ENCODE peak calls at places on chromosomes 11 and 22, in nine cellular contexts. T is Panc1, A is GM12891, N is vagina, E is endothelial cell of umbilical vein, S is spleen, X is transverse colon, L is GM12892, Q is stomach. Y is an unnamed sample.

GRCh38 chr11:6319001-6319878 is 1.1 kb downstream of the CAVIN3 start:
- DNase-seq in E (peak), T (peak), S (peak), L (no peak), N (no peak), A (no peak), X (peak), Q (peak), Y (peak)

GRCh38 chr22:48855013-48855412 is 972.7 kb downstream of the BRD1 start:
- DNase-seq in E (no peak), T (no peak), L (no peak), N (no peak), S (no peak), X (no peak), Q (no peak), A (no peak), Y (no peak)

GRCh38 chr11:45332486-45332934 is 46.4 kb upstream of the SYT13 start:
- DNase-seq in T (no peak), L (peak), S (no peak), E (no peak), X (peak), N (no peak), A (peak), Q (peak), Y (peak)

GRCh38 chr11:62391642-62392425 is 27.0 kb upstream of the SCGB1A1 start:
- DNase-seq in E (no peak), Q (no peak), X (no peak), S (peak), T (no peak), N (no peak), A (no peak), L (no peak), Y (no peak)

GRCh38 chr11:8652140-8652539 is 30.3 kb downstream of the TRIM66 start:
- DNase-seq in Q (no peak), N (no peak), X (no peak), L (no peak), E (no peak), A (no peak), T (peak), S (no peak), Y (no peak)

GRCh38 chr22:45997775-45998637 is 21.0 kb upstream of the WNT7B start:
- DNase-seq in N (no peak), L (no peak), A (no peak), E (no peak), X (no peak), Q (no peak), S (peak), T (no peak), Y (peak)

GRCh38 chr11:107696140-107696539 is 15.7 kb downstream of the SLN start:
- DNase-seq in A (no peak), Q (no peak), L (no peak), T (peak), S (no peak), N (no peak), E (peak), X (no peak), Y (no peak)

GRCh38 chr11:3074912-3075589 is 17.8 kb upstream of the CARS1 start:
- DNase-seq in N (no peak), S (no peak), T (no peak), E (peak), X (peak), Q (no peak), A (no peak), L (no peak), Y (no peak)

GRCh38 chr11:77672276-77672675 is 34.7 kb upstream of the CLNS1A start:
- DNase-seq in A (no peak), X (peak), L (no peak), S (no peak), Q (no peak), N (no peak), E (no peak), T (no peak), Y (no peak)

GRCh38 chr22:49243335-49243734 is 584.3 kb downstream of the BRD1 start:
- DNase-seq in N (no peak), T (no peak), Q (no peak), S (no peak), L (no peak), A (no peak), E (no peak), X (no peak), Y (no peak)

GRCh38 chr22:46696225-46696518 is 41.9 kb downstream of the CERK start:
- DNase-seq in X (no peak), Q (peak), S (no peak), A (no peak), N (no peak), E (no peak), T (no peak), L (no peak), Y (peak)

GRCh38 chr11:72263363-72263762 is 19.4 kb upstream of the PHOX2A start:
- DNase-seq in N (no peak), X (no peak), T (no peak), Q (no peak), S (no peak), L (no peak), E (peak), A (no peak), Y (no peak)

GRCh38 chr11:128553662-128554392 is 33.5 kb downstream of the ETS1 start:
- DNase-seq in N (no peak), A (no peak), L (no peak), T (no peak), E (peak), X (no peak), Q (no peak), S (no peak), Y (no peak)

GRCh38 chr22:30315962-30316576 is 10.7 kb downstream of the TBC1D10A start:
- DNase-seq in Q (no peak), N (no peak), E (no peak), A (no peak), L (no peak), T (no peak), X (no peak), S (no peak), Y (no peak)

GRCh38 chr22:28054622-28054871 is 135.5 kb upstream of the PITPNB start:
- DNase-seq in Q (no peak), L (no peak), A (no peak), S (no peak), N (no peak), X (no peak), T (no peak), E (no peak), Y (no peak)

GRCh38 chr22:43273902-43274484 is 69.2 kb downstream of the SCUBE1 start:
- DNase-seq in E (peak), S (no peak), N (no peak), X (no peak), Q (peak), A (peak), L (peak), T (no peak), Y (no peak)

GRCh38 chr11:73184953-73185671 is 33.0 kb upstream of the P2RY2 start:
- DNase-seq in A (peak), L (peak), T (peak), E (peak), X (peak), N (no peak), Q (peak), S (peak), Y (peak)

GRCh38 chr11:59551651-59552521 is 40.5 kb downstream of the OR4D9 start:
- DNase-seq in S (no peak), N (no peak), X (no peak), A (no peak), Q (no peak), T (no peak), E (peak), L (no peak), Y (peak)

GRCh38 chr11:105046898-105047579 is 1.9 kb upstream of the CARD16 start:
- DNase-seq in N (no peak), E (peak), Q (no peak), T (peak), L (no peak), A (no peak), S (no peak), X (peak), Y (peak)

GRCh38 chr11:17369685-17370243 is 18.2 kb downstream of the NCR3LG1 start:
- DNase-seq in X (no peak), T (no peak), Q (no peak), S (no peak), L (no peak), N (no peak), A (no peak), E (no peak), Y (no peak)

GRCh38 chr22:48477031-48477721 is 1350.5 kb downstream of the BRD1 start:
- DNase-seq in E (no peak), Q (peak), L (no peak), X (no peak), N (no peak), S (peak), A (no peak), T (no peak), Y (no peak)

GRCh38 chr11:93796424-93796823 is 12.3 kb downstream of the MED17 start:
- DNase-seq in S (no peak), Q (no peak), N (no peak), T (no peak), X (no peak), L (no peak), A (no peak), E (no peak), Y (no peak)

GRCh38 chr11:93796832-93797231 is 12.8 kb downstream of the MED17 start:
- DNase-seq in L (no peak), A (no peak), X (no peak), Q (no peak), T (no peak), N (no peak), E (no peak), S (no peak), Y (no peak)

DNA sequence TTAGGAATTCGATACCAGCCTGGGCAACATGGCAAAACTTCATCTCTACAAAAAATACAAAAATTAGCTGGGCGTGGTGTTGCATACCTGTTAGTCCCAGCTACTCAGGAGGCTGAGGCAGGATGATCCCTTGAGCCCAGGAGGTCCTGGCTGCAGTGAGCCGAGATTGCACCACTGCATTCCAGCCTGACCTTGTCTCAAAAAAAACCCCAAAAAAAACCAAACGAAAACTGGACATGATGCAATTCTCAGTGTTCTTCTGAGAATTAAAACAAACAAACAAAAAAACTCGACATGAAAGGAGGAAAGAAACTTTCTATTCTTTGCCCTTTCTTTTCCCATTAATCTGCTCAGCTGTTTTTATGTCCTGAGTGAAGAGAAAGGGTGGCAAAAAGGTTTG is 7.4 kb downstream of the MED17 start:
- DNase-seq in T (no peak), E (no peak), L (no peak), N (no peak), X (no peak), S (no peak), A (no peak), Q (no peak), Y (no peak)
- TF ChIP-seq POLR2AphosphoS5 in T (no peak), E (no peak), L (no peak), N (no peak), X (no peak), S (no peak), A (no peak), Q (no peak), Y (no peak)

DNA sequence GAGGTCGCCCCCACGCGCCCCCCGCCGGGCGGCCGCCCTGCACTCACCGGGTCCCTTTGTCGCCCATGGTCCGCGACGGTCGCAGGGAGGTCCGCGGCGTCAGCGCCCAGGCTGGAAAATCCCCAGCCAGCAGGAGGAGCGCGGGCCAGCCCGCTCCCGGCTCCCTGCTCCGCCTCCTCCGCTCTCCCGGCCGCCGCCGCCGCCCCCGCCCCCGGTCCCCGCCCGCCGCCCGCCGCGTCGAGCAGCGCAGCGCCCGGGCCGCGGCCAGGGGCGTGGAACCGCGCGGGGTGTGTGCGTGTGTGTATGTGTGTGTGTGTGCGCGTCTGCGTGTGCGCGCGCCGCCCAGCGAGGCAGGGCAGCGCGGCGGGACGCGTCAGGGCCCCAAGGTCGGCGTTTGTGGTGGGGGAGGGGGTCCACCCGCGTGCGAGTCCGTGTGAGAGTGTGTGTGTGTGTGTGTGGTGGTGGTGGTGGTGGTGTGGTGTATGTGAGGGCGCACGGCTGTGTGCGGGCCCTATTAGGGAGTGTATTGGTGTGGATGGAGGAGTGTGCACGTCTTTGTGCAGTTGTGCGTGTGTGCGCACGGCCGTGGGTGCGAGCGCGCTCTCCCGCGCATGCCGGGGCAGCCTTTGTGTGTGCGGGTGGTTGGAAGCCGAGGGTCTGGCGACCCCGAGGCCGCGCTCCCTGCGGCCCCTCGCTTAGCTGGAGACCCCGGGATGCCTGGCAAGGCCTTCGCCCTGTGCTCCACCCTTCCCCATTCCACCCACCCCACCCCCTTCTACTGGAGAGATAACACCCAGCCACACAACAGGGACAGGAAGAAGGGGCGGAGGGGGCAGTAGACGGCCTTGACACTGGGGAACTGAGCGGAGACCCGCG is at the start of gene ARRB1:
- DNase-seq in T (no peak), L (no peak), E (no peak), Q (peak), A (no peak), S (peak), X (peak), N (no peak), Y (peak)
- TF ChIP-seq POLR2AphosphoS5 in T (no peak), L (no peak), E (no peak), Q (peak), A (no peak), S (peak), X (peak), N (peak), Y (no peak)

GRCh38 chr22:36465232-36466021 is 16.0 kb downstream of the TXN2 start:
- DNase-seq in S (peak), T (peak), E (peak), Q (peak), A (no peak), X (peak), L (no peak), N (no peak), Y (peak)
- TF ChIP-seq POLR2AphosphoS5 in S (peak), T (no peak), E (no peak), Q (peak), A (no peak), X (peak), L (no peak), N (peak), Y (peak)

GRCh38 chr11:47661245-47661644 is 18.9 kb upstream of the MTCH2 start:
- DNase-seq in Q (no peak), S (no peak), E (no peak), A (no peak), X (no peak), N (no peak), L (no peak), T (no peak), Y (no peak)
- TF ChIP-seq POLR2AphosphoS5 in Q (no peak), S (no peak), E (no peak), A (no peak), X (no peak), N (no peak), L (no peak), T (no peak), Y (no peak)

GRCh38 chr11:33257897-33258630 is 883 bp downstream of the HIPK3 start:
- DNase-seq in Q (peak), N (no peak), L (peak), S (peak), A (peak), E (peak), X (peak), T (peak), Y (peak)
- TF ChIP-seq POLR2AphosphoS5 in Q (peak), N (peak), L (peak), S (peak), A (peak), E (peak), X (peak), T (peak), Y (peak)

Y was measured in sigmoid colon.